ENCODE peak calls at places on chromosomes 12 and 14, in five cellular contexts. J is endothelial cell; G is psoas muscle; K is stimulated activated CD4-positive, alpha-beta T cell treated with anti-CD3 and anti-CD28 coated beads, TNF-alpha, amount 100 ng/mL, for 4 hours; H is upper lobe of right lung. F is an unnamed sample.

GRCh38 chr14:105307052-105307727 is 6.4 kb upstream of the BRF1 start:
- DNase-seq in J (no peak), G (no peak), K (no peak), H (no peak), F (no peak)

GRCh38 chr14:69880051-69880487 is 853 bp downstream of the SMOC1 start:
- DNase-seq in J (peak), G (no peak), K (no peak), H (no peak), F (no peak)

GRCh38 chr14:93538411-93538810 is 107.7 kb downstream of the UNC79 start:
- DNase-seq in J (peak), G (no peak), K (no peak), H (no peak), F (no peak)

GRCh38 chr14:39247256-39247655 is 13.5 kb downstream of the MIA2 start:
- DNase-seq in J (no peak), G (no peak), K (no peak), H (no peak), F (no peak)

GRCh38 chr12:52216807-52217206 is 16.2 kb upstream of the KRT7 start:
- DNase-seq in J (no peak), G (no peak), K (no peak), H (peak), F (peak)

GRCh38 chr12:65567820-65568219 is 256.5 kb upstream of the HMGA2 start:
- DNase-seq in J (no peak), G (no peak), K (no peak), H (no peak), F (no peak)

GRCh38 chr12:7948585-7949264 is 12.7 kb upstream of the SLC2A3 start:
- DNase-seq in J (no peak), G (no peak), K (no peak), H (no peak), F (no peak)

GRCh38 chr14:101464310-101464983 is 96.8 kb upstream of the DIO3 start:
- DNase-seq in J (no peak), G (no peak), K (no peak), H (no peak), F (peak)

GRCh38 chr14:100649173-100649519 is 61.9 kb upstream of the BEGAIN start:
- DNase-seq in J (no peak), G (no peak), K (no peak), H (no peak), F (no peak)

GRCh38 chr14:106605548-106606448 is 1079.4 kb downstream of the TMEM121 start:
- DNase-seq in J (no peak), G (no peak), K (peak), H (peak), F (peak)

GRCh38 chr12:116547955-116548471 is 11.2 kb upstream of the MAP1LC3B2 start:
- DNase-seq in J (no peak), G (no peak), K (no peak), H (no peak), F (no peak)

GRCh38 chr12:46531059-46531785 is 158.6 kb upstream of the SLC38A2 start:
- DNase-seq in J (no peak), G (peak), K (no peak), H (no peak), F (no peak)

GRCh38 chr14:76112889-76113611 is 38.7 kb upstream of the GPATCH2L start:
- DNase-seq in J (no peak), G (no peak), K (no peak), H (no peak), F (no peak)

GRCh38 chr12:119932921-119933320 is 55.8 kb upstream of the CIT start:
- DNase-seq in J (no peak), G (no peak), K (no peak), H (no peak), F (no peak)

GRCh38 chr14:25090281-25090680 is 40.3 kb upstream of the STXBP6 start:
- DNase-seq in J (no peak), G (no peak), K (no peak), H (no peak), F (no peak)

GRCh38 chr12:56718167-56718566 is 6.9 kb downstream of the NACA start:
- DNase-seq in J (no peak), G (no peak), K (no peak), H (peak), F (no peak)

GRCh38 chr14:39456702-39457250 is 24.5 kb upstream of the FBXO33 start:
- DNase-seq in J (no peak), G (no peak), K (no peak), H (no peak), F (no peak)

GRCh38 chr12:57216931-57217871 is 607 bp downstream of the NXPH4 start:
- DNase-seq in J (no peak), G (no peak), K (no peak), H (no peak), F (no peak)

GRCh38 chr12:8156845-8157244 is at the start of gene ZNF705A:
- DNase-seq in J (no peak), G (no peak), K (no peak), H (no peak), F (no peak)

GRCh38 chr12:96215933-96216273 is 21.7 kb downstream of the ELK3 start:
- DNase-seq in J (no peak), G (no peak), K (no peak), H (no peak), F (no peak)

GRCh38 chr12:188910-189621 is 24.9 kb downstream of the SLC6A12 start:
- DNase-seq in J (peak), G (peak), K (no peak), H (peak), F (peak)

GRCh38 chr12:12138203-12139154 is 67.7 kb downstream of the BCL2L14 start:
- DNase-seq in J (no peak), G (no peak), K (no peak), H (no peak), F (no peak)

GRCh38 chr12:38484821-38485220 is 168.2 kb downstream of the ALG10B start:
- DNase-seq in J (no peak), G (no peak), K (no peak), H (no peak), F (no peak)

GRCh38 chr12:97560766-97561165 is 98.2 kb downstream of the RMST start:
- DNase-seq in J (no peak), G (no peak), K (no peak), H (no peak), F (no peak)

GRCh38 chr14:71187633-71188356 is 280.5 kb downstream of the PCNX1 start:
- DNase-seq in J (no peak), G (no peak), K (no peak), H (peak), F (no peak)